ENCODE peak calls at places on chromosome 19, in five cellular contexts. X is A549; Q is tibial nerve; U is stimulated activated CD8-positive, alpha-beta memory T cell treated with anti-CD3 and anti-CD28 coated beads, Interleukin-15, amount 100 ng/mL, for 24 hours; G is HTR-8/SVneo. W is an unnamed sample.

GRCh38 chr19:29532956-29533355 is 7.2 kb downstream of the VSTM2B start:
- DNase-seq in Q (no peak), G (no peak), X (no peak), U (no peak), W (no peak)

GRCh38 chr19:55304279-55304978 is 20.6 kb downstream of the BRSK1 start:
- DNase-seq in Q (no peak), U (no peak), X (peak), G (peak), W (no peak)

GRCh38 chr19:30128211-30128610 is 186.2 kb downstream of the URI1 start:
- DNase-seq in Q (no peak), U (no peak), X (no peak), G (no peak), W (no peak)

GRCh38 chr19:6412111-6412999 is 12.3 kb downstream of the KHSRP start:
- DNase-seq in U (no peak), Q (no peak), G (no peak), X (peak), W (no peak)

GRCh38 chr19:52922841-52923781 is at the start of gene ZNF888:
- DNase-seq in U (peak), Q (peak), X (no peak), G (peak), W (peak)

GRCh38 chr19:29665826-29666633 is 769 bp downstream of the PLEKHF1 start:
- DNase-seq in Q (no peak), X (no peak), G (no peak), U (no peak), W (no peak)

GRCh38 chr19:18027151-18027550 is 19.2 kb downstream of the ARRDC2 start:
- DNase-seq in U (no peak), X (no peak), G (no peak), Q (no peak), W (no peak)

GRCh38 chr19:9883231-9883758 is 48.2 kb downstream of the PIN1 start:
- DNase-seq in Q (no peak), X (no peak), U (no peak), G (no peak), W (no peak)

GRCh38 chr19:1064661-1065605 is 2.0 kb upstream of the ARHGAP45 start:
- DNase-seq in G (no peak), Q (no peak), U (no peak), X (peak), W (peak)

GRCh38 chr19:56476671-56477428 is at the start of gene ZNF667:
- DNase-seq in U (no peak), X (no peak), G (peak), Q (peak), W (no peak)

GRCh38 chr19:12052057-12052570 is 647 bp downstream of the ZNF878 start:
- DNase-seq in Q (no peak), X (no peak), G (peak), U (no peak), W (no peak)

GRCh38 chr19:722553-723101 is 13.9 kb downstream of the PALM start:
- DNase-seq in U (no peak), X (no peak), G (no peak), Q (no peak), W (no peak)

GRCh38 chr19:406121-406711 is 2.7 kb downstream of the C2CD4C start:
- DNase-seq in U (no peak), G (no peak), X (no peak), Q (no peak), W (no peak)

GRCh38 chr19:15445227-15445605 is 4.5 kb downstream of the WIZ start:
- DNase-seq in U (no peak), G (no peak), Q (no peak), X (no peak), W (no peak)

GRCh38 chr19:6773323-6773931 is 919 bp downstream of the VAV1 start:
- DNase-seq in X (no peak), U (no peak), Q (no peak), G (no peak), W (no peak)

GRCh38 chr19:7641288-7642276 is 4.7 kb downstream of the STXBP2 start:
- DNase-seq in Q (no peak), X (peak), U (no peak), G (no peak), W (no peak)

GRCh38 chr19:33350538-33351309 is 22.8 kb upstream of the CEBPG start:
- DNase-seq in Q (no peak), G (peak), U (no peak), X (peak), W (no peak)

GRCh38 chr19:30149300-30149699 is 207.3 kb downstream of the URI1 start:
- DNase-seq in Q (no peak), G (no peak), X (no peak), U (no peak), W (no peak)

GRCh38 chr19:45715139-45715538 is 15.6 kb downstream of the FBXO46 start:
- DNase-seq in X (no peak), U (no peak), G (no peak), Q (no peak), W (no peak)

GRCh38 chr19:28644261-28644660 is 568.7 kb downstream of the UQCRFS1 start:
- DNase-seq in Q (no peak), U (no peak), G (no peak), X (no peak), W (no peak)

GRCh38 chr19:46925548-46925950 is 64.8 kb downstream of the ARHGAP35 start:
- DNase-seq in X (peak), U (no peak), Q (no peak), G (no peak), W (no peak)

GRCh38 chr19:1011831-1012333 is 9.0 kb downstream of the TMEM259 start:
- DNase-seq in G (no peak), Q (no peak), X (no peak), U (no peak), W (no peak)

GRCh38 chr19:2612619-2613249 is 89.8 kb downstream of the GNG7 start:
- DNase-seq in X (no peak), U (no peak), G (no peak), Q (no peak), W (no peak)

GRCh38 chr19:47094557-47095517 is 18.7 kb downstream of the ZC3H4 start:
- DNase-seq in X (no peak), U (no peak), Q (no peak), G (no peak), W (no peak)

GRCh38 chr19:45798995-45799517 is 6.4 kb upstream of the DMWD start:
- DNase-seq in G (peak), Q (no peak), U (peak), X (peak), W (peak)

GRCh38 chr19:11507370-11508078 is 1.9 kb upstream of the ZNF653 start:
- DNase-seq in G (no peak), U (no peak), X (no peak), Q (no peak), W (no peak)

GRCh38 chr19:34254552-34255432 is at the start of gene GARRE1:
- DNase-seq in Q (peak), X (peak), G (peak), U (no peak), W (peak)

W was measured in SJSA1.